ENCODE peak calls at places on chromosomes 5 and 9, in four cellular contexts. One of them, this sample, is unnamed.

GRCh38 chr5:1523793-1524480 is at the start of gene LPCAT1:
- DNase-seq in HL-60: peak; percentile 56
- DNase-seq in GM12891: peak; percentile 89
- DNase-seq in endothelial cell of umbilical vein: peak; percentile 70
- DNase-seq in this sample: peak; percentile 96

GRCh38 chr5:109168151-109168550 is 241.6 kb downstream of the PJA2 start:
- DNase-seq in HL-60: no peak
- DNase-seq in GM12891: no peak
- DNase-seq in endothelial cell of umbilical vein: no peak
- DNase-seq in this sample: no peak

GRCh38 chr5:168131519-168131918 is 159.9 kb upstream of the WWC1 start:
- DNase-seq in HL-60: no peak
- DNase-seq in GM12891: no peak
- DNase-seq in endothelial cell of umbilical vein: no peak
- DNase-seq in this sample: no peak

GRCh38 chr5:76818844-76819831 is at the start of gene F2RL1:
- DNase-seq in HL-60: no peak
- DNase-seq in GM12891: peak; percentile 42
- DNase-seq in endothelial cell of umbilical vein: peak; percentile 61
- DNase-seq in this sample: peak; percentile 86

GRCh38 chr9:93205045-93205768 is 21.3 kb downstream of the WNK2 start:
- DNase-seq in HL-60: no peak
- DNase-seq in GM12891: no peak
- DNase-seq in endothelial cell of umbilical vein: no peak
- DNase-seq in this sample: peak; percentile 76

GRCh38 chr9:33223696-33224095 is 16.3 kb upstream of the SPINK4 start:
- DNase-seq in HL-60: no peak
- DNase-seq in GM12891: no peak
- DNase-seq in endothelial cell of umbilical vein: peak; percentile 17
- DNase-seq in this sample: no peak

GRCh38 chr9:4665357-4665756 is 923 bp downstream of the SPATA6L start:
- DNase-seq in HL-60: no peak
- DNase-seq in GM12891: no peak
- DNase-seq in endothelial cell of umbilical vein: peak; percentile 72
- DNase-seq in this sample: no peak

GRCh38 chr5:9207820-9208418 is 338.0 kb downstream of the SEMA5A start:
- DNase-seq in HL-60: peak; percentile 15
- DNase-seq in GM12891: no peak
- DNase-seq in endothelial cell of umbilical vein: peak; percentile 45
- DNase-seq in this sample: no peak

GRCh38 chr9:22240619-22241018 is 206.0 kb upstream of the DMRTA1 start:
- DNase-seq in HL-60: no peak
- DNase-seq in GM12891: no peak
- DNase-seq in endothelial cell of umbilical vein: peak; percentile 49
- DNase-seq in this sample: no peak

GRCh38 chr5:124675921-124676846 is 70.3 kb downstream of the ZNF608 start:
- DNase-seq in HL-60: no peak
- DNase-seq in GM12891: no peak
- DNase-seq in endothelial cell of umbilical vein: no peak
- DNase-seq in this sample: no peak

GRCh38 chr5:100900142-100900795 is 2.8 kb downstream of the ST8SIA4 start:
- DNase-seq in HL-60: peak; percentile 42
- DNase-seq in GM12891: no peak
- DNase-seq in endothelial cell of umbilical vein: peak; percentile 85
- DNase-seq in this sample: peak; percentile 88

GRCh38 chr9:4413856-4414255 is 76.4 kb upstream of the SLC1A1 start:
- DNase-seq in HL-60: no peak
- DNase-seq in GM12891: no peak
- DNase-seq in endothelial cell of umbilical vein: no peak
- DNase-seq in this sample: no peak

GRCh38 chr9:14212116-14212515 is 101.8 kb downstream of the NFIB start:
- DNase-seq in HL-60: no peak
- DNase-seq in GM12891: no peak
- DNase-seq in endothelial cell of umbilical vein: peak; percentile 59
- DNase-seq in this sample: no peak

GRCh38 chr5:135307143-135307903 is 91.7 kb downstream of the MACROH2A1 start:
- DNase-seq in HL-60: no peak
- DNase-seq in GM12891: no peak
- DNase-seq in endothelial cell of umbilical vein: no peak
- DNase-seq in this sample: no peak

GRCh38 chr5:98957307-98957706 is 28.5 kb upstream of the CHD1 start:
- DNase-seq in HL-60: no peak
- DNase-seq in GM12891: no peak
- DNase-seq in endothelial cell of umbilical vein: peak; percentile 16
- DNase-seq in this sample: no peak

GRCh38 chr5:175059687-175060194 is 335.4 kb downstream of the MSX2 start:
- DNase-seq in HL-60: peak; percentile 2
- DNase-seq in GM12891: no peak
- DNase-seq in endothelial cell of umbilical vein: no peak
- DNase-seq in this sample: no peak

GRCh38 chr9:5582835-5583195 is 46.1 kb upstream of the RIC1 start:
- DNase-seq in HL-60: no peak
- DNase-seq in GM12891: no peak
- DNase-seq in endothelial cell of umbilical vein: no peak
- DNase-seq in this sample: peak; percentile 73

GRCh38 chr5:172939045-172939444 is 20.2 kb upstream of the RPL26L1 start:
- DNase-seq in HL-60: peak; percentile 29
- DNase-seq in GM12891: no peak
- DNase-seq in endothelial cell of umbilical vein: no peak
- DNase-seq in this sample: peak; percentile 68

GRCh38 chr5:173472164-173472563 is 143.9 kb upstream of the STC2 start:
- DNase-seq in HL-60: no peak
- DNase-seq in GM12891: no peak
- DNase-seq in endothelial cell of umbilical vein: peak; percentile 29
- DNase-seq in this sample: no peak

GRCh38 chr5:143010335-143010734 is 240.2 kb downstream of the ARHGAP26 start:
- DNase-seq in HL-60: no peak
- DNase-seq in GM12891: no peak
- DNase-seq in endothelial cell of umbilical vein: no peak
- DNase-seq in this sample: no peak

GRCh38 chr5:177511181-177511580 is 1.6 kb upstream of the DOK3 start:
- DNase-seq in HL-60: no peak
- DNase-seq in GM12891: no peak
- DNase-seq in endothelial cell of umbilical vein: no peak
- DNase-seq in this sample: peak; percentile 81

DNA sequence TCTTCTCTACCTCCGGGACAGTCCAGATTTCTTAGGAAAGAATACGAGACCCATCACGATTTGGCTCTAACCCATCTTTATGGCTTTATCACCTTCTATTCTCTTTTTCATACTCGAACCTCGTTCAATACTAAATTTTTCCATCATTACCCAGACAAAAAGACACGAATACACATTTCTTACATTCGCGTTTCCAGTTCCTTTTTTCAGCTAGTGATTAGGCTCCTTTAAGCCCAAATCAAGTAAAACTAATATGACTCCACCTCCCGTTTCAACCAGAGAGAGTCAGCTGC is 506 bp downstream of the ZBTB6 start:
- DNase-seq in HL-60: no peak
- DNase-seq in GM12891: no peak
- DNase-seq in endothelial cell of umbilical vein: no peak
- DNase-seq in this sample: no peak
- TF ChIP-seq POLR2AphosphoS5 in HL-60: no peak
- TF ChIP-seq POLR2AphosphoS5 in GM12891: no peak
- TF ChIP-seq POLR2AphosphoS5 in endothelial cell of umbilical vein: no peak
- TF ChIP-seq POLR2AphosphoS5 in this sample: no peak

DNA sequence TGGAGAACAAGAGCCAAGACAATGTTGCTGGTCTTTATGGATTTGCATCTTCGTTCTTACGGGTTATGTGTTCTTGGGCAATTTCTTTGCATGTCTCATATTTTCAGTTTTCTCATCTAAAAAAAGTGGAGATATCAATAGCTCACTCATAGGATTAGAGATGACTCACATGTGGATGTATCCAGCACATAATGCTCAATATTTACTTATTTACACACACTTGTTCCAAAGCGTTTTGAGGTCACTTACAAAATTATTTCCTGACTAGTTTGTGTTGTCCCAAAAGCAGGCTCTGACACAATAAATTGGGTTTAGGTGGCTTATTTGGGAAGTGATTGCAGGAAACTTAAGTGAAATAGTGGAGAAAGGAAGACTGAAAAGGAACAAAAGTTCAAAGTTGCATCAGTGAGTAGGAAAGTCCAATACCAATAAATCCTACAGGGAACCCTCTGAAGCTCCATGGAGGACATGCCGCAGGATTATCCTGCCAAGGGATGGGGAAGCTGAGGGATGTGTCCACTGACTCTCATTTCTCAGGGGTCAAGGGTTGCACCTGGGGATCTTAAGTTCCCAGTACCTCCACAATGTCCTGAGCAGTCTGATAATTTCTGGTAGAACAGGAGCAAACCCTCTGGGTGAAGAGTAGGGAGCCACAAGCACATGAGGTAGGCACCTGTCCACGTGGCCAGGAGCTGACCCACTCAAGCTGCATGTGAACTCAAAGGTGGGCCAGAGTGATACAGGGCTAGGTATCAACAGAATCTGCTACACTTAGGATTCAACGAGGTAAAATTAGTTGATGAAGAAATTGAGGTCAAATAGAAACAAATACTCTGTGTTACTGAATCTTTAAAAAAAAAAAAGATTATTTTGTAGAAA is 37.4 kb upstream of the SLC44A1 start:
- DNase-seq in HL-60: no peak
- DNase-seq in GM12891: no peak
- DNase-seq in endothelial cell of umbilical vein: no peak
- DNase-seq in this sample: no peak
- TF ChIP-seq POLR2AphosphoS5 in HL-60: no peak
- TF ChIP-seq POLR2AphosphoS5 in GM12891: no peak
- TF ChIP-seq POLR2AphosphoS5 in endothelial cell of umbilical vein: no peak
- TF ChIP-seq POLR2AphosphoS5 in this sample: no peak

DNA sequence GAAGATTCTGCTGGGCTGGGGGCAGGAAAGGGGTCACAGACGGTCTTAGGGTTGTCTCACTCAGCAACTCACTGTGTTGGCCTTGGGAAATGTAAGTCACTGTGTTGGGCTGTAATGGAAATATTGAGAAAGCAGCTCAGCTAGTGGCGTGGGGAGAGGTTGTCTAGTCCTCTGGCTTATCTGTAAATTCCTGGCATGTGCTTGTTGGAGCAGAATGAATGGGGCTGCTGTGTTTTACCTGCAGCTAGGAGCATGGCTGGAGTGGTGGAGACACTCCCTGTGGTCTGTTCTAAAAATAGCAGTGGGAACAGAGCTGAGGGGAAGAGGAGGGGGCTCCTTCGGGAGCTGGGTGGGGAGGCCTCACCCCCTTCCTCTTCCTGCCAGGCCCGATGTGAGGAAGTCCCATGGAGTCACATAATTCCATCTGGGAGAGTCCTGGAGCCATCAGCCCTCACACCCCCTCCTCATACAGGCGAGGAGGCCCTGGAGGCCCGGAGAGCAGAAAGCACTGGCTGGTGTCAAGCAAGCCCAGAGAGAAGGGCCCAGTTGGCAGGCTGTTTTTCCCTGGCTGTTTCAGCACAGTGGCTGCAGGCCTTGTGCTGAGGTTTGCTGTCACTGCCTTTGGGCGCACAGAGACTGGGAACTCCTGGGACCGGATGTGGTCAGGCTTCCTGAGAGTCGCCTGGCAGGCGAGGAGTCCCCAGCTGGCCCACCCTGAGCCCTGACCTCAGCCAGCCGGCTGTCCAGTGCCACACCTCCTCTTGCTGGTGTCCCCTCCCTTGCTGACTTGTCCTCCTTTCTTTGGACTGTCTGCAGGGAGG is 84.9 kb downstream of the RGS3 start:
- DNase-seq in HL-60: peak; percentile 20
- DNase-seq in GM12891: no peak
- DNase-seq in endothelial cell of umbilical vein: peak; percentile 60
- DNase-seq in this sample: peak; percentile 85
- TF ChIP-seq POLR2AphosphoS5 in HL-60: no peak
- TF ChIP-seq POLR2AphosphoS5 in GM12891: no peak
- TF ChIP-seq POLR2AphosphoS5 in endothelial cell of umbilical vein: peak; percentile 12
- TF ChIP-seq POLR2AphosphoS5 in this sample: peak; percentile 89

DNA sequence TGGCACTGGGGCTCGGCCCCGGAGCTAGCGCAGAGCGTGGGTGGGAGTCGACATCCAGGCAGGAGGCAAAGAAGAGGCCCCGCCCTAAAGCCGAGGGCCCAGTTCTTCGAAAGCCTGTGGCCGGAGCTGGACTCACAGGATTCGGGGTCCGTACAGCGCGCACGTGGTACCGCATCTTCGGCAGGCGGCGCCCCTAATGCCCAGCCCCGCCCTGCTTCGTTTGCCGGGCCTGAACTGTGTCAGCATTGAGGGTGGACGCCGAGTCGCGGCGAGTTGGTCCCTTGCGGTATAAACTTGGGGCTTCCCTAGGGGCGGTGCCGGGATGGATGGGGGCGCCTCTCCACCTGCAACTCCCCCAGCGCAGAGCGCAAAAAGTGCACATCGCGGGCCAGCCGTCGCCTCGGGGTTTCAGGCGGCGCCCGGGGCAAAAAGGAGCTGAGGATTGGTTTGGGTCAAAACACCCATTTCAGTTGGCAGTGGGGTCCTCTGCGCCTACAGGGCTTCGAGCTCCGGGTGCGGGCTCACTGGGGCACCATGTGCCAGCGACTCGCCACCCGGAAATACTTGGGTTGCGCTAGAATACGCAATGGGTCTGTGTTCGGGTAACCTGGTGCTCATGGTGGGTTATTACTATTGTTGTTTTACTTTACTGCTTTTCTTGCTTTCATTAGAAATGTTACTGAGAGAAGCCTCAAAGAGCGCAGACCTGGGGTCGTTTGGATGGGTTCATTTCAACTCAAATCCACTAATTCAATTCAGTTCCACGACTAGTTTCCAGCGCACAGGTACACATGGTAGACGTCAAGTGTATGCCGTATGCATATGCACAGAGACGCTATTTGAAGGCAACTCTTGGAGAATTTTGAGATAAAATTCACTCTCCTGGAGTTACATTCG is 3.9 kb upstream of the PAX5 start:
- DNase-seq in HL-60: no peak
- DNase-seq in GM12891: no peak
- DNase-seq in endothelial cell of umbilical vein: no peak
- DNase-seq in this sample: peak; percentile 88
- TF ChIP-seq POLR2AphosphoS5 in HL-60: no peak
- TF ChIP-seq POLR2AphosphoS5 in GM12891: peak; percentile 41
- TF ChIP-seq POLR2AphosphoS5 in endothelial cell of umbilical vein: no peak
- TF ChIP-seq POLR2AphosphoS5 in this sample: no peak

GRCh38 chr9:125794708-125795107 is 47.5 kb downstream of the PBX3 start:
- DNase-seq in HL-60: no peak
- DNase-seq in GM12891: no peak
- DNase-seq in endothelial cell of umbilical vein: no peak
- DNase-seq in this sample: no peak
- TF ChIP-seq POLR2AphosphoS5 in HL-60: no peak
- TF ChIP-seq POLR2AphosphoS5 in GM12891: no peak
- TF ChIP-seq POLR2AphosphoS5 in endothelial cell of umbilical vein: no peak
- TF ChIP-seq POLR2AphosphoS5 in this sample: no peak

This sample was measured in spleen.